ENCODE peak calls at places on chromosome 14, in six cellular contexts. S is activated naive CD4-positive, alpha-beta T cell treated with anti-CD3 and anti-CD28 coated beads, Interleukin-2, amount 50 U/mL, for 16 hours; I is RWPE2; J is AG08396; P is body of pancreas; R is ACHN. B is an unnamed sample.

GRCh38 chr14:78701246-78701645 is 531.1 kb downstream of the NRXN3 start:
- DNase-seq in S (no peak), R (no peak), P (no peak), I (no peak), J (no peak), B (peak; percentile 45)

GRCh38 chr14:95033851-95034622 is 123.3 kb downstream of the DICER1 start:
- DNase-seq in P (no peak), S (no peak), R (no peak), I (no peak), J (no peak), B (no peak)

GRCh38 chr14:32469388-32470160 is 140.5 kb downstream of the AKAP6 start:
- DNase-seq in P (no peak), S (no peak), J (no peak), I (no peak), R (peak; percentile 51), B (peak; percentile 79)

GRCh38 chr14:23751591-23751990 is 115.4 kb downstream of the DHRS2 start:
- DNase-seq in I (no peak), J (no peak), R (no peak), S (no peak), P (no peak), B (no peak)

GRCh38 chr14:69643430-69644200 is 32.2 kb downstream of the SUSD6 start:
- DNase-seq in I (peak; percentile 93), R (peak; percentile 79), J (no peak), S (peak; percentile 85), P (peak; percentile 91), B (peak; percentile 42)

GRCh38 chr14:76937181-76938091 is 91.1 kb downstream of the IRF2BPL start:
- DNase-seq in R (no peak), P (peak; percentile 36), J (peak; percentile 91), I (no peak), S (no peak), B (peak; percentile 87)

GRCh38 chr14:68772761-68773381 is 20.0 kb downstream of the ZFP36L1 start:
- DNase-seq in P (peak; percentile 0), J (no peak), S (no peak), I (no peak), R (no peak), B (no peak)

GRCh38 chr14:92040431-92041040 is 677 bp upstream of the TRIP11 start:
- DNase-seq in S (no peak), R (peak; percentile 25), P (peak; percentile 65), I (no peak), J (peak; percentile 20), B (peak; percentile 37)

GRCh38 chr14:78424311-78424710 is 254.1 kb downstream of the NRXN3 start:
- DNase-seq in I (no peak), S (no peak), R (no peak), P (no peak), J (no peak), B (no peak)

GRCh38 chr14:75450381-75451276 is 22.8 kb downstream of the JDP2 start:
- DNase-seq in I (peak; percentile 88), P (peak; percentile 97), R (peak; percentile 18), S (no peak), J (no peak), B (peak; percentile 47)

GRCh38 chr14:75690010-75690409 is 29.0 kb downstream of the TTLL5 start:
- DNase-seq in R (no peak), P (no peak), S (no peak), I (no peak), J (no peak), B (no peak)

GRCh38 chr14:73774244-73774575 is 60.0 kb upstream of the PNMA1 start:
- DNase-seq in I (no peak), J (no peak), P (no peak), S (no peak), R (no peak), B (no peak)

GRCh38 chr14:85317491-85318021 is 212.4 kb upstream of the FLRT2 start:
- DNase-seq in I (no peak), S (no peak), J (no peak), P (no peak), R (no peak), B (no peak)

GRCh38 chr14:90632451-90632850 is 183.8 kb downstream of the TTC7B start:
- DNase-seq in S (no peak), R (no peak), I (no peak), J (no peak), P (no peak), B (no peak)